ENCODE peak calls at places on chromosomes 5 and 9, in nine cellular contexts. T is heart right ventricle; Y is kidney epithelial cell; F is activated CD4-positive, alpha-beta T cell treated with anti-CD3 and anti-CD28 coated beads, Interleukin-2, amount 10 ng/mL, durations not matched to agents 7 days and 5 days; A is uterus; X is Kasumi-1; H is sigmoid colon; P is NCI-H1417; K is SW 1271. M is an unnamed sample.

GRCh38 chr5:133610489-133611356 is 1.6 kb downstream of the FSTL4 start:
- DNase-seq in T (peak), Y (no peak), F (peak), A (no peak), X (no peak), H (no peak), P (peak), K (no peak), M (peak)

GRCh38 chr5:52560366-52560765 is 227.3 kb upstream of the ITGA1 start:
- DNase-seq in T (no peak), Y (no peak), F (no peak), A (no peak), X (peak), H (no peak), P (peak), K (no peak), M (no peak)

GRCh38 chr9:120538339-120538738 is 41.6 kb downstream of the CDK5RAP2 start:
- DNase-seq in T (no peak), Y (no peak), F (no peak), A (no peak), X (no peak), H (no peak), P (no peak), K (no peak), M (no peak)

GRCh38 chr5:104650313-104650712 is 1087.7 kb upstream of the NUDT12 start:
- DNase-seq in T (no peak), Y (no peak), F (no peak), A (no peak), X (no peak), H (no peak), P (no peak), K (no peak), M (no peak)

GRCh38 chr5:17282283-17283120 is 65.1 kb downstream of the BASP1 start:
- DNase-seq in T (no peak), Y (no peak), F (no peak), A (no peak), X (peak), H (no peak), P (no peak), K (no peak), M (peak)

GRCh38 chr5:23367863-23368262 is 139.5 kb upstream of the PRDM9 start:
- DNase-seq in T (no peak), Y (no peak), F (no peak), A (no peak), X (no peak), H (no peak), P (peak), K (no peak), M (no peak)

GRCh38 chr9:91411096-91411771 is 12.4 kb downstream of the NFIL3 start:
- DNase-seq in T (no peak), Y (no peak), F (no peak), A (no peak), X (peak), H (no peak), P (no peak), K (no peak), M (no peak)

GRCh38 chr5:95843733-95844223 is 21.3 kb upstream of the GLRX start:
- DNase-seq in T (no peak), Y (no peak), F (no peak), A (no peak), X (peak), H (no peak), P (no peak), K (no peak), M (no peak)

GRCh38 chr9:112288029-112288428 is 45.4 kb downstream of the PTBP3 start:
- DNase-seq in T (no peak), Y (no peak), F (no peak), A (no peak), X (no peak), H (no peak), P (no peak), K (no peak), M (no peak)

GRCh38 chr9:105297442-105298097 is 53.1 kb downstream of the SLC44A1 start:
- DNase-seq in T (no peak), Y (no peak), F (no peak), A (no peak), X (no peak), H (no peak), P (no peak), K (no peak), M (no peak)

GRCh38 chr5:6457592-6457991 is 8.9 kb downstream of the UBE2QL1 start:
- DNase-seq in T (no peak), Y (no peak), F (no peak), A (no peak), X (no peak), H (no peak), P (no peak), K (no peak), M (no peak)